ENCODE peak calls at places on chromosomes 16 and 17, in six cellular contexts. V is NCI-H748 treated with DMSO at 0.1 percent for 48 hours; C is nucleus accumbens; O is activated T-cell treated with anti-CD3 and anti-CD28 coated beads for 48 hours; Y is stimulated activated naive CD4-positive, alpha-beta T cell treated with Interleukin-2 at 50 U/mL for 16 hours; A is cardiac fibroblast. S is an unnamed sample.

GRCh38 chr17:4856271-4856936 is 23.3 kb downstream of the MINK1 start:
- DNase-seq in V (no peak), C (no peak), O (no peak), Y (no peak), A (no peak), S (no peak)

GRCh38 chr16:88700636-88701482 is 5.3 kb downstream of the RNF166 start:
- DNase-seq in V (no peak), C (peak; percentile 37), O (peak; percentile 91), Y (peak; percentile 94), A (peak; percentile 95), S (no peak)

GRCh38 chr16:11542069-11542775 is 44.5 kb downstream of the LITAF start:
- DNase-seq in V (no peak), C (no peak), O (no peak), Y (no peak), A (peak; percentile 63), S (no peak)

GRCh38 chr17:74271902-74272563 is 2.0 kb upstream of the DNAI2 start:
- DNase-seq in V (no peak), C (peak; percentile 83), O (no peak), Y (no peak), A (peak; percentile 27), S (peak; percentile 70)

GRCh38 chr17:63838586-63839184 is 3.8 kb downstream of the SMARCD2 start:
- DNase-seq in V (no peak), C (peak; percentile 91), O (no peak), Y (no peak), A (peak; percentile 96), S (peak; percentile 57)

GRCh38 chr16:85422374-85423185 is 190.5 kb upstream of the GSE1 start:
- DNase-seq in V (peak; percentile 51), C (no peak), O (no peak), Y (no peak), A (peak; percentile 11), S (no peak)

GRCh38 chr16:87380875-87381274 is 2.7 kb downstream of the FBXO31 start:
- DNase-seq in V (no peak), C (no peak), O (no peak), Y (no peak), A (peak; percentile 53), S (no peak)

GRCh38 chr16:30065943-30066881 is 652 bp downstream of the ALDOA start:
- DNase-seq in V (no peak), C (peak; percentile 45), O (peak; percentile 31), Y (peak; percentile 43), A (peak; percentile 70), S (no peak)

GRCh38 chr16:50496990-50497389 is 51.2 kb upstream of the NKD1 start:
- DNase-seq in V (no peak), C (no peak), O (no peak), Y (no peak), A (no peak), S (no peak)

GRCh38 chr17:50935201-50936124 is 69.3 kb upstream of the TOB1 start:
- DNase-seq in V (no peak), C (peak; percentile 82), O (no peak), Y (no peak), A (peak; percentile 30), S (peak; percentile 77)

GRCh38 chr16:69873783-69874182 is 77.4 kb upstream of the CLEC18A start:
- DNase-seq in V (no peak), C (no peak), O (no peak), Y (no peak), A (no peak), S (no peak)

GRCh38 chr16:69613283-69614154 is 47.8 kb downstream of the NFAT5 start:
- DNase-seq in V (no peak), C (no peak), O (no peak), Y (no peak), A (peak; percentile 41), S (no peak)

S was measured in frontal cortex.